ENCODE peak calls at places on chromosomes 4 and X, in ten cellular contexts. A is heart left ventricle; U is body of pancreas; N is GM12878; H is MCF 10A; J is psoas muscle; B is testis; E is CD8-positive, alpha-beta T cell; S is IMR-90; L is lower leg skin. R is an unnamed sample.
A peak's percentile ranks its signal among the peaks of the same experiment; 100 is the strongest.

GRCh38 chrX:31499120-31499519 is 427.3 kb upstream of the FTHL17 start:
- DNase-seq in S (peak; percentile 42), B (no peak), H (peak; percentile 30), L (no peak), A (no peak), N (no peak), U (no peak), J (no peak), E (no peak), R (peak; percentile 11)

GRCh38 chr4:55545681-55546632 is 752 bp downstream of the CLOCK start:
- DNase-seq in L (peak; percentile 61), E (peak; percentile 65), N (no peak), J (peak; percentile 92), U (peak; percentile 86), S (peak; percentile 62), B (peak; percentile 77), H (peak; percentile 66), A (peak; percentile 91), R (peak; percentile 71)

GRCh38 chrX:13194291-13195103 is 125.4 kb downstream of the ATXN3L start:
- DNase-seq in N (no peak), B (no peak), E (no peak), L (peak; percentile 16), H (no peak), S (no peak), U (no peak), A (no peak), J (no peak), R (no peak)

GRCh38 chr4:78901882-78902281 is 37.4 kb downstream of the PAQR3 start:
- DNase-seq in S (no peak), H (no peak), L (no peak), A (no peak), B (no peak), U (no peak), J (no peak), E (no peak), N (no peak), R (no peak)

GRCh38 chr4:2413821-2414610 is 4.4 kb downstream of the ZFYVE28 start:
- DNase-seq in H (no peak), S (no peak), B (no peak), A (no peak), L (no peak), E (peak; percentile 23), U (no peak), J (no peak), N (no peak), R (no peak)

GRCh38 chr4:48854395-48854683 is 23.5 kb downstream of the OCIAD1 start:
- DNase-seq in N (no peak), E (no peak), S (no peak), U (no peak), B (no peak), J (no peak), L (no peak), H (no peak), A (no peak), R (no peak)

GRCh38 chr4:7759221-7759620 is 180.4 kb downstream of the AFAP1 start:
- DNase-seq in J (no peak), E (peak; percentile 56), H (no peak), L (no peak), S (no peak), B (no peak), N (no peak), A (no peak), U (no peak), R (no peak)

GRCh38 chr4:140968371-140968770 is 164.9 kb downstream of the RNF150 start:
- DNase-seq in L (no peak), S (no peak), B (no peak), E (no peak), N (no peak), J (no peak), A (no peak), U (no peak), H (no peak), R (no peak)

GRCh38 chrX:136534131-136534530 is 2.1 kb downstream of the VGLL1 start:
- DNase-seq in L (no peak), E (no peak), H (no peak), U (no peak), J (no peak), N (no peak), S (no peak), B (no peak), A (no peak), R (no peak)

GRCh38 chr4:83212041-83212851 is 72.4 kb downstream of the COQ2 start:
- DNase-seq in A (no peak), U (peak; percentile 47), N (peak; percentile 90), S (no peak), B (no peak), H (peak; percentile 44), L (no peak), J (no peak), E (peak; percentile 58), R (peak; percentile 20)

GRCh38 chr4:121009578-121010338 is 62.6 kb downstream of the NDNF start:
- DNase-seq in E (no peak), U (no peak), J (no peak), S (no peak), L (no peak), N (no peak), B (no peak), H (no peak), A (no peak), R (no peak)

GRCh38 chrX:120468071-120468470 is 1.0 kb downstream of the LAMP2 start:
- DNase-seq in B (no peak), N (no peak), S (no peak), H (no peak), J (no peak), A (no peak), L (no peak), U (no peak), E (no peak), R (no peak)

GRCh38 chrX:69237228-69237627 is 72.0 kb upstream of the PJA1 start:
- DNase-seq in H (no peak), A (no peak), U (no peak), S (no peak), J (no peak), L (no peak), N (no peak), B (no peak), E (no peak), R (no peak)

GRCh38 chr4:118683513-118683912 is 1.7 kb upstream of the METTL14 start:
- DNase-seq in L (no peak), J (no peak), B (no peak), A (no peak), H (peak; percentile 11), U (no peak), N (no peak), E (no peak), S (no peak), R (no peak)

GRCh38 chrX:41543022-41543421 is 95.9 kb downstream of the NYX start:
- DNase-seq in E (no peak), U (no peak), A (no peak), S (no peak), H (no peak), J (no peak), L (no peak), B (no peak), N (no peak), R (no peak)

GRCh38 chrX:100411802-100412333 is 1.8 kb upstream of the PCDH19 start:
- DNase-seq in J (no peak), A (no peak), B (no peak), S (no peak), U (no peak), L (no peak), H (no peak), N (no peak), E (no peak), R (no peak)

GRCh38 chrX:100410901-100411801 is 1.1 kb upstream of the PCDH19 start:
- DNase-seq in B (no peak), A (no peak), J (no peak), U (peak; percentile 7), S (no peak), N (no peak), E (no peak), H (no peak), L (no peak), R (no peak)

GRCh38 chrX:100409316-100410082 is 574 bp downstream of the PCDH19 start:
- DNase-seq in E (no peak), S (no peak), J (no peak), A (no peak), U (no peak), B (no peak), H (no peak), L (no peak), N (no peak), R (no peak)

GRCh38 chrX:100410083-100410590 is at the start of gene PCDH19:
- DNase-seq in L (no peak), E (no peak), H (peak; percentile 68), B (peak; percentile 77), N (no peak), J (peak; percentile 70), U (peak; percentile 59), A (peak; percentile 76), S (peak; percentile 17), R (peak; percentile 36)

GRCh38 chrX:100413231-100413630 is 3.2 kb upstream of the PCDH19 start:
- DNase-seq in S (peak; percentile 48), L (no peak), U (peak; percentile 62), J (no peak), E (no peak), B (peak; percentile 59), A (no peak), N (peak; percentile 2), H (peak; percentile 77), R (peak; percentile 38)
- TF ChIP-seq CTCF in S (peak; percentile 57), L (no peak), U (peak; percentile 49), J (peak; percentile 51), E (no peak), B (peak; percentile 32), A (peak; percentile 65), N (peak; percentile 60), H (peak; percentile 66), R (peak; percentile 24)

DNA sequence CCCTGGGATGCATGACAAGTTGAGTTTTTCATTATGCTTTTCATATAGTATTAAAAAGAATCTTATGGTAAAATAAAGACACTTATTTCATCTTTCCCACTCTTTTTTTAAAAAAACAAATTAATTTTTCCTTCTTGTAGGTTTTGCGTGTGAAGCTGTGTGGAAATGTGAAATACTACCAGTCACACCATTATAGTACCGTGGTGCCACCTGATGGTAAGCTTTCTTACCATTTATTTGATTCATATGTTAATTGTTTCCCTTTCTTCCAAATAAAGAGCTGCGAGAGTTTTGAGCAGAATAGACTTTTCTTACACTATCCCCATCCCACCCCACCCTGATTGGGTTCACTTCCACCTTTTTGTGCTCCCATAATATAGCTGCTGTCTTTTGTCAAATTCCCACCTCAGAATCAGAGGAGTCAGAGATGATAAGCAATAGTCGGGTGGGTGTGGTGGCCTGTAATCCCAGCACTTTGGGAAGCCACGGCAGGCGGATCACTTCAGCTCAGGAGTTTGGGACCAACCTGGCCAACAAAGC is 44.3 kb downstream of the CASP6 start:
- DNase-seq in B (no peak), E (peak; percentile 27), L (no peak), S (peak; percentile 6), U (no peak), H (peak; percentile 1), A (no peak), N (no peak), J (no peak), R (no peak)
- TF ChIP-seq CTCF in B (no peak), E (no peak), L (no peak), S (peak; percentile 24), U (no peak), H (no peak), A (peak; percentile 41), N (peak; percentile 25), J (no peak), R (no peak)

GRCh38 chr4:128913228-128913627 is 103.7 kb downstream of the JADE1 start:
- DNase-seq in E (no peak), U (no peak), B (no peak), S (no peak), H (no peak), N (peak; percentile 85), L (no peak), J (no peak), A (no peak), R (no peak)
- TF ChIP-seq CTCF in E (no peak), U (no peak), B (no peak), S (no peak), H (no peak), N (no peak), L (no peak), J (no peak), A (no peak), R (no peak)

GRCh38 chr4:180947421-180947820 is 1295.8 kb upstream of the TENM3 start:
- DNase-seq in H (peak; percentile 59), S (peak; percentile 44), L (no peak), E (no peak), J (no peak), A (no peak), U (no peak), B (no peak), N (no peak), R (no peak)
- TF ChIP-seq CTCF in H (peak; percentile 45), S (peak; percentile 52), L (no peak), E (no peak), J (no peak), A (no peak), U (no peak), B (no peak), N (peak; percentile 7), R (no peak)